ENCODE peak calls at places on chromosomes 1 and 21, in seven cellular contexts. Z, F, C, W, E, R and O are unnamed samples.
A peak's percentile ranks its signal among the peaks of the same experiment; 100 is the strongest.

GRCh38 chr1:180611016-180611930 is 20.5 kb upstream of the XPR1 start:
- DNase-seq in Z (no peak), F (no peak), C (peak; percentile 15), W (no peak), E (peak; percentile 41), R (no peak), O (no peak)

GRCh38 chr1:17195731-17196130 is 9.2 kb upstream of the PADI1 start:
- DNase-seq in Z (no peak), F (no peak), C (no peak), W (peak; percentile 54), E (no peak), R (no peak), O (no peak)

GRCh38 chr21:25563399-25564116 is 43.7 kb downstream of the MRPL39 start:
- DNase-seq in Z (no peak), F (no peak), C (no peak), W (no peak), E (no peak), R (no peak), O (no peak)

GRCh38 chr1:155324717-155325595 is 4.3 kb downstream of the RUSC1 start:
- DNase-seq in Z (peak; percentile 72), F (no peak), C (peak; percentile 52), W (no peak), E (peak; percentile 24), R (no peak), O (peak; percentile 50)

GRCh38 chr1:2259668-2260392 is 31.7 kb downstream of the SKI start:
- DNase-seq in Z (no peak), F (no peak), C (no peak), W (no peak), E (no peak), R (no peak), O (no peak)

GRCh38 chr1:26694185-26694572 is 1.6 kb upstream of the ARID1A start:
- DNase-seq in Z (peak; percentile 9), F (no peak), C (no peak), W (no peak), E (no peak), R (no peak), O (no peak)

GRCh38 chr1:24385160-24385939 is 28.2 kb downstream of the STPG1 start:
- DNase-seq in Z (no peak), F (no peak), C (peak; percentile 21), W (no peak), E (peak; percentile 21), R (no peak), O (peak; percentile 79)

GRCh38 chr1:90778487-90778886 is 61.4 kb upstream of the BARHL2 start:
- DNase-seq in Z (no peak), F (no peak), C (no peak), W (no peak), E (no peak), R (no peak), O (no peak)

GRCh38 chr1:55631508-55631907 is 416.3 kb upstream of the USP24 start:
- DNase-seq in Z (no peak), F (no peak), C (no peak), W (no peak), E (no peak), R (no peak), O (peak; percentile 13)

GRCh38 chr21:36511484-36512227 is 31.7 kb upstream of the CLDN14 start:
- DNase-seq in Z (no peak), F (no peak), C (no peak), W (no peak), E (peak; percentile 44), R (no peak), O (no peak)

GRCh38 chr1:181148636-181149035 is 60.1 kb downstream of the IER5 start:
- DNase-seq in Z (no peak), F (no peak), C (no peak), W (no peak), E (no peak), R (no peak), O (peak; percentile 95)

GRCh38 chr1:94092210-94092613 is 28.7 kb downstream of the ABCA4 start:
- DNase-seq in Z (no peak), F (no peak), C (no peak), W (no peak), E (no peak), R (no peak), O (no peak)

GRCh38 chr21:18899261-18899660 is 495.7 kb upstream of the TMPRSS15 start:
- DNase-seq in Z (no peak), F (no peak), C (no peak), W (no peak), E (no peak), R (no peak), O (no peak)

GRCh38 chr1:31663622-31664452 is 19.2 kb upstream of the PEF1 start:
- DNase-seq in Z (peak; percentile 88), F (no peak), C (peak; percentile 88), W (no peak), E (peak; percentile 60), R (peak; percentile 79), O (peak; percentile 67)

GRCh38 chr1:44801491-44802305 is 1.5 kb downstream of the PLK3 start:
- DNase-seq in Z (no peak), F (no peak), C (no peak), W (no peak), E (no peak), R (peak; percentile 56), O (peak; percentile 76)

GRCh38 chr21:25513810-25514209 is 93.5 kb downstream of the MRPL39 start:
- DNase-seq in Z (no peak), F (no peak), C (no peak), W (no peak), E (no peak), R (no peak), O (no peak)

GRCh38 chr1:176789571-176790090 is 326.7 kb downstream of the PAPPA2 start:
- DNase-seq in Z (no peak), F (peak; percentile 59), C (no peak), W (no peak), E (no peak), R (no peak), O (peak; percentile 11)

GRCh38 chr1:3122311-3122710 is 53.3 kb downstream of the PRDM16 start:
- DNase-seq in Z (no peak), F (no peak), C (no peak), W (no peak), E (no peak), R (no peak), O (no peak)

GRCh38 chr1:21952806-21953514 is 15.8 kb upstream of the HSPG2 start:
- DNase-seq in Z (no peak), F (no peak), C (no peak), W (no peak), E (no peak), R (no peak), O (no peak)
- TF ChIP-seq CTCF in Z (no peak), F (no peak), C (no peak), W (no peak), E (no peak), R (no peak), O (no peak)

GRCh38 chr21:16079830-16080229 is 350.0 kb downstream of the USP25 start:
- DNase-seq in Z (no peak), F (no peak), C (no peak), W (no peak), E (no peak), R (no peak), O (peak; percentile 20)

GRCh38 chr21:16085436-16085835 is 355.7 kb downstream of the USP25 start:
- DNase-seq in Z (no peak), F (no peak), C (no peak), W (no peak), E (no peak), R (no peak), O (no peak)

GRCh38 chr21:16081304-16081703 is 351.5 kb downstream of the USP25 start:
- DNase-seq in Z (no peak), F (no peak), C (no peak), W (no peak), E (no peak), R (no peak), O (no peak)

GRCh38 chr21:16084776-16085364 is 355.1 kb downstream of the USP25 start:
- DNase-seq in Z (no peak), F (no peak), C (no peak), W (no peak), E (no peak), R (no peak), O (peak; percentile 2)

GRCh38 chr21:16082038-16082816 is 352.4 kb downstream of the USP25 start:
- DNase-seq in Z (no peak), F (no peak), C (no peak), W (no peak), E (peak; percentile 43), R (no peak), O (peak; percentile 17)
- TF ChIP-seq CTCF in Z (peak; percentile 38), F (peak; percentile 24), C (no peak), W (peak; percentile 80), E (peak; percentile 79), R (no peak), O (peak; percentile 29)

DNA sequence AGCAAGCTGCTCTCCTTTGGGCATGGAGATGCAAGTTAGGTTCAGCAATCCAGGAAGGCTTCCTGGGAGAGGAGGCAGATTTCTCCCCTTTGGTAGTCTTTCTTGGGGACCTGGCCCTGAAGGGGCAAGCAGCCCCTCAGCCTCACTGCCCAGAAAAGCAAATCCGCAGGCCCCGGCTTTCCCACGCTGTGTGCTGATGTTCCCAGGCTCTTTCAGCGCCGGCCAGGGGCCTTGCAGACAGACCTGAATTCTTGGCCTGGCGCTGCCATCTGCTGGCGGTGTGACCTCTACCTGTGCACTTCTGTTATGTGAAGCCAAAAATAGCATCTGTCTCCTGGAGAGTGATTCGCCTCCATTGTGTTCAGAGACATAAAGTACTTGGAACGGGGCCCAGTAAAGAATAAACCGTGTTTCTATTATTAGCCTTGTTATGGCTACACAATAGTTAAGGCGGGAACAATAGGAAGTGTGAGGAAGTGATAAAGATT is 64.8 kb downstream of the ALPL start:
- DNase-seq in Z (peak; percentile 71), F (peak; percentile 67), C (no peak), W (no peak), E (peak; percentile 67), R (no peak), O (peak; percentile 87)
- TF ChIP-seq CTCF in Z (peak; percentile 57), F (peak; percentile 72), C (peak; percentile 33), W (peak; percentile 75), E (peak; percentile 81), R (no peak), O (peak; percentile 30)

GRCh38 chr1:172885411-172885810 is 165.3 kb downstream of the TNFSF18 start:
- DNase-seq in Z (no peak), F (no peak), C (no peak), W (no peak), E (no peak), R (no peak), O (peak; percentile 37)

GRCh38 chr1:172883387-172883791 is 167.4 kb downstream of the TNFSF18 start:
- DNase-seq in Z (no peak), F (no peak), C (no peak), W (no peak), E (no peak), R (no peak), O (no peak)

GRCh38 chr1:172883844-172884243 is 166.9 kb downstream of the TNFSF18 start:
- DNase-seq in Z (no peak), F (no peak), C (no peak), W (no peak), E (no peak), R (no peak), O (no peak)

GRCh38 chr1:172885976-172886375 is 164.8 kb downstream of the TNFSF18 start:
- DNase-seq in Z (no peak), F (no peak), C (no peak), W (no peak), E (no peak), R (no peak), O (peak; percentile 54)

DNA sequence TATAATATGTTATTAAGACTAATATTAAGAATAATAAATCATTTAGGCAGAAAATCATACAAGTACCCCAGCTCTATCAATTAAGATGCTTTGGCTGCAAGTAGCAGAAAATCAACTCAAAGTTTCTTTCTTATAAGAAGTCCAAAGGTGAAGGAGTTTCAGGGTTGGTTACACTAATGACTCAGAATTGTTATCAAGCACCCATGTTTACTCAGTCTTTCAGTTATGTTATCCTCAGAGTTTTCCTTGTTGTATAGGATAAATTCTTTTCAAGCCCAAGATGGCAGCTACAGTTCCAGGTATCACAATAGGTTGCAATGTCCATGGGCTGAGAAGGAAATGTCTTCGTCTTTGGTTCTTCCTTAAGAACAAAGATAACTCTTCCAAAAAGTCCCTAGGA is 163.6 kb downstream of the TNFSF18 start:
- DNase-seq in Z (no peak), F (no peak), C (no peak), W (no peak), E (no peak), R (no peak), O (no peak)
- TF ChIP-seq CTCF in Z (no peak), F (no peak), C (no peak), W (no peak), E (no peak), R (no peak), O (no peak)